ENCODE peak calls at places on chromosomes 3 and 15, in seven cellular contexts. Y, O, J, D, H, T and A are unnamed samples.

GRCh38 chr15:29045717-29046116 is 159.9 kb downstream of the APBA2 start:
- DNase-seq in Y (no peak), O (no peak), J (no peak), D (no peak), H (no peak), T (no peak), A (no peak)

GRCh38 chr3:76134166-76134565 is 348.8 kb upstream of the ZNF717 start:
- DNase-seq in Y (no peak), O (no peak), J (no peak), D (no peak), H (no peak), T (no peak), A (no peak)

GRCh38 chr3:45976191-45977091 is 19.2 kb downstream of the FYCO1 start:
- DNase-seq in Y (peak; percentile 79), O (no peak), J (no peak), D (no peak), H (no peak), T (no peak), A (no peak)

GRCh38 chr15:70493787-70494514 is 269.4 kb downstream of the UACA start:
- DNase-seq in Y (no peak), O (no peak), J (peak; percentile 8), D (no peak), H (no peak), T (no peak), A (no peak)

GRCh38 chr15:38414351-38414750 is 39.6 kb upstream of the FAM98B start:
- DNase-seq in Y (peak; percentile 67), O (peak; percentile 54), J (peak; percentile 30), D (no peak), H (peak; percentile 50), T (peak; percentile 68), A (peak; percentile 23)

GRCh38 chr3:51970606-51971300 is 3.1 kb downstream of the ABHD14B start:
- DNase-seq in Y (no peak), O (no peak), J (no peak), D (no peak), H (no peak), T (no peak), A (no peak)

GRCh38 chr3:30098656-30099454 is 507.5 kb upstream of the TGFBR2 start:
- DNase-seq in Y (no peak), O (no peak), J (peak; percentile 12), D (no peak), H (no peak), T (no peak), A (peak; percentile 19)

GRCh38 chr3:182969277-182969676 is 11.1 kb downstream of the DCUN1D1 start:
- DNase-seq in Y (no peak), O (no peak), J (no peak), D (no peak), H (no peak), T (no peak), A (no peak)

GRCh38 chr3:66480666-66481065 is 20.2 kb downstream of the LRIG1 start:
- DNase-seq in Y (peak; percentile 56), O (no peak), J (peak; percentile 45), D (peak; percentile 40), H (no peak), T (no peak), A (no peak)

GRCh38 chr15:38795471-38796245 is 231.0 kb upstream of the RASGRP1 start:
- DNase-seq in Y (peak; percentile 9), O (no peak), J (no peak), D (no peak), H (no peak), T (peak; percentile 2), A (no peak)

GRCh38 chr3:33716227-33716626 is 1.8 kb downstream of the CLASP2 start:
- DNase-seq in Y (no peak), O (no peak), J (no peak), D (no peak), H (no peak), T (peak; percentile 40), A (no peak)

GRCh38 chr3:131735544-131735943 is 232.8 kb upstream of the MRPL3 start:
- DNase-seq in Y (no peak), O (no peak), J (no peak), D (no peak), H (no peak), T (no peak), A (no peak)

GRCh38 chr3:30492581-30493192 is 113.7 kb upstream of the TGFBR2 start:
- DNase-seq in Y (no peak), O (no peak), J (peak; percentile 100), D (no peak), H (no peak), T (no peak), A (no peak)

GRCh38 chr15:35306361-35306981 is 221.4 kb upstream of the NANOGP8 start:
- DNase-seq in Y (no peak), O (no peak), J (no peak), D (no peak), H (no peak), T (peak; percentile 50), A (peak; percentile 18)

GRCh38 chr3:153443961-153444360 is 281.9 kb downstream of the RAP2B start:
- DNase-seq in Y (peak; percentile 55), O (peak; percentile 2), J (peak; percentile 5), D (no peak), H (no peak), T (peak; percentile 21), A (peak; percentile 10)
- TF ChIP-seq JUND in Y (no peak), O (no peak), J (no peak), D (no peak), H (no peak), T (no peak), A (no peak)

DNA sequence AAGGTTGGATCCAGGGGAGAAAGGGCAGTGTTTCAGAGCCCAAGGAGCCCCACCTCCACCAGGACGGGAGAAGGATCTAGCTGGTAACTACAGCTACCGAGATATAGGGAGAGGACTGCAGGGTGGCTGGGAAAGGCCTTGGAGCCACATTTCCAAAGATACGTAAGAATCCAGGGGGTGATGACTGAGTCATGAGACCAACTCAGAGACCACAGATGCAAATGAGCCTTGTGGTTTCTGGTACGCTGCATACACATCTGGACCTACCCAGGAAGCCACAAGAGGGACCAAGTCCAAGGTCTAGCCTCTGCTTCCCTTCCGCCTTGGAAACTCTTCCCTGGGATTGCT is 13.5 kb downstream of the IGDCC4 start:
- DNase-seq in Y (no peak), O (no peak), J (peak; percentile 27), D (no peak), H (no peak), T (peak; percentile 49), A (no peak)
- TF ChIP-seq JUND in Y (no peak), O (peak; percentile 31), J (no peak), D (no peak), H (no peak), T (peak; percentile 3), A (no peak)

DNA sequence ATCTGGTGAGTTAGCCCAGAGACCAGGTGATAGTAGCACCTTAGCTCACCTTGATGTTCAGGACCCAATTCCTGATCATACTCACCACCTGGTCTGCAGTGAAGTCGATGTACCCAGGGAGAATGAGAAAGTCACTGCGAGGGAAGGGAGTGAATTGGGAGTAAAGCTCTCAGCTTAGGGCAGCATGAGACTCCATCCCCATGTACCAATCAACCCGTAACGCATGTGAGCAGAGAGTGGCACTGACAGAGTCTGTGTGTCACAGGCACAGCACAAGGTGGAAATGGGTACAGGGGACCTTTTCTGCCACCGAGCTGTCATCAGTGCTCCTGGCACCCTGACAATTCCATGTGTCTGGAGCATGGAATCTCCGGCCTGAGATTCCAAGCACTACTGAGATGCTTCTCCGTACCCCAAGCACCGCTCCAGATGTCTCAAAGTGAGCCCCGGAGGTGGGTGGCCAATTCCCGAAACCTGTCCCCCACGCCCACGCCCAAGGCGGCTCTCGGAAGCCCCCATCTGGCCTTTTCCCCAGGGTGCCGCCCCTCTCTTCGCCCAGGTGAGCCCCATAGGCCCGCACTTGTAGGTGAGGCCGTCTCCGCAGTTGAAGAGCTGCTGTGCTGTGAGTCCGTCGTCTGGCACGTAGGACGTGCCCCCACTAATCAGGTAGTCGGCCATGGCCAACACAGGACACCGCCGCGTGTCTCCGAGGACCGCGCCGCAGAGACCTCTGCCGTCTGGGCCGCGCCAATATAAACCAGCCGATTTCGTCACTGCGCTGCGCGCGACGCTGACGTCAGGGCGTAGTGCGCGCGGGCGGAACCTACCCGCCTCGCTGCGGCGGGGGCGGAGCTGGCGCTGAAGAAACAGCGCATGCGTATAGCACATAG is at the start of gene IMPDH2:
- DNase-seq in Y (peak; percentile 93), O (peak; percentile 92), J (peak; percentile 82), D (peak; percentile 79), H (peak; percentile 97), T (peak; percentile 95), A (peak; percentile 87)
- TF ChIP-seq JUND in Y (no peak), O (peak; percentile 25), J (peak; percentile 73), D (no peak), H (peak; percentile 73), T (peak; percentile 85), A (no peak)

DNA sequence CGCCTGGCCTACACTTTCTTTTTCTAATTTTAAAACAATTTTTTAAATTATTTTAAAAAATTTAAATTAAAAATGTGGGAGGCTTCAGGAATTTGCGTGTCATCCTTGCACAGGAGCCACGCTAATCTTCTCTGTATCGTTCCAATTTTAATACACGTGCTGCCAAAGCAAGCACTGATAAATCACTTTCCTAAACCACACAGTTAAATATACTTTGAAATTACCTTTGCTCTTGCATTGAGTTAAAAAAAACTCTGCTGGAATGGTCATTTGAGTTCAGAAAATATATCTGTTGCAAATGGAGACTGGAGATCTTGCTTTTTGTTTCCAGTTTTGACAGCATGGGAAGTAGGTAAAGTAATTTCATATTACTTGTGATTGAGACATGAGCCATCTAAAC is 23.6 kb downstream of the GATM start:
- DNase-seq in Y (no peak), O (no peak), J (no peak), D (no peak), H (no peak), T (no peak), A (no peak)
- TF ChIP-seq JUND in Y (no peak), O (no peak), J (no peak), D (no peak), H (no peak), T (no peak), A (no peak)

GRCh38 chr3:17054301-17054700 is 169.5 kb downstream of the PLCL2 start:
- DNase-seq in Y (no peak), O (no peak), J (no peak), D (no peak), H (no peak), T (no peak), A (no peak)

GRCh38 chr3:17055374-17056276 is 170.9 kb downstream of the PLCL2 start:
- DNase-seq in Y (no peak), O (no peak), J (no peak), D (peak; percentile 90), H (no peak), T (no peak), A (no peak)

GRCh38 chr3:17050051-17050450 is 165.3 kb downstream of the PLCL2 start:
- DNase-seq in Y (no peak), O (no peak), J (no peak), D (no peak), H (no peak), T (no peak), A (no peak)

GRCh38 chr3:17054944-17055343 is 170.2 kb downstream of the PLCL2 start:
- DNase-seq in Y (no peak), O (no peak), J (no peak), D (no peak), H (no peak), T (no peak), A (no peak)

GRCh38 chr3:17052348-17052747 is 167.6 kb downstream of the PLCL2 start:
- DNase-seq in Y (no peak), O (no peak), J (no peak), D (no peak), H (no peak), T (no peak), A (no peak)
- TF ChIP-seq JUND in Y (no peak), O (no peak), J (no peak), D (no peak), H (no peak), T (no peak), A (no peak)

GRCh38 chr3:71189480-71189879 is 394.0 kb downstream of the FOXP1 start:
- DNase-seq in Y (no peak), O (no peak), J (no peak), D (no peak), H (no peak), T (no peak), A (no peak)
- TF ChIP-seq JUND in Y (no peak), O (no peak), J (no peak), D (no peak), H (no peak), T (no peak), A (no peak)